ENCODE peak calls at places on chromosome 2, in nine cellular contexts. D is fibroblast of pulmonary artery, I is DND-41, N is B cell, J is astrocyte of the spinal cord, C is fibroblast of the aortic adventitia, Q is endothelial cell, T is epithelial cell of esophagus, B is cardiac fibroblast. R is an unnamed sample.

GRCh38 chr2:2573658-2574293 is 242.7 kb upstream of the MYT1L start:
- DNase-seq in D (peak; percentile 2), I (no peak), N (peak; percentile 2), J (peak; percentile 0), C (peak; percentile 0), Q (no peak), T (peak; percentile 5), B (no peak), R (no peak)

GRCh38 chr2:1757567-1757966 is 13.3 kb upstream of the PXDN start:
- DNase-seq in D (no peak), I (no peak), N (no peak), J (no peak), C (no peak), Q (no peak), T (no peak), B (no peak), R (no peak)

GRCh38 chr2:98367721-98368120 is 21.5 kb downstream of the CNGA3 start:
- DNase-seq in D (no peak), I (no peak), N (no peak), J (no peak), C (no peak), Q (no peak), T (peak; percentile 34), B (no peak), R (no peak)

GRCh38 chr2:201621293-201621999 is 21.9 kb downstream of the TMEM237 start:
- DNase-seq in D (peak; percentile 27), I (no peak), N (no peak), J (peak; percentile 39), C (no peak), Q (no peak), T (no peak), B (no peak), R (peak; percentile 52)

GRCh38 chr2:58515827-58516574 is 274.9 kb upstream of the FANCL start:
- DNase-seq in D (no peak), I (peak; percentile 40), N (no peak), J (no peak), C (no peak), Q (no peak), T (peak; percentile 19), B (no peak), R (peak; percentile 12)

GRCh38 chr2:231680992-231681852 is 27.1 kb upstream of the PTMA start:
- DNase-seq in D (peak; percentile 81), I (no peak), N (peak; percentile 91), J (peak; percentile 73), C (peak; percentile 63), Q (peak; percentile 77), T (peak; percentile 19), B (peak; percentile 90), R (peak; percentile 70)

GRCh38 chr2:36615214-36615613 is 17.2 kb upstream of the FEZ2 start:
- DNase-seq in D (peak; percentile 35), I (no peak), N (no peak), J (peak; percentile 20), C (peak; percentile 77), Q (no peak), T (peak; percentile 26), B (peak; percentile 65), R (no peak)

GRCh38 chr2:45649457-45649854 is 2.0 kb upstream of the PRKCE start:
- DNase-seq in D (no peak), I (no peak), N (no peak), J (peak; percentile 42), C (no peak), Q (no peak), T (peak; percentile 23), B (peak; percentile 24), R (peak; percentile 46)

GRCh38 chr2:173751245-173751975 is 213.8 kb downstream of the SP3 start:
- DNase-seq in D (no peak), I (no peak), N (no peak), J (no peak), C (no peak), Q (no peak), T (no peak), B (no peak), R (no peak)

GRCh38 chr2:187206071-187206470 is 242.0 kb downstream of the CALCRL start:
- DNase-seq in D (peak; percentile 10), I (no peak), N (no peak), J (no peak), C (no peak), Q (no peak), T (peak; percentile 71), B (no peak), R (peak; percentile 5)

GRCh38 chr2:234469972-234470371 is 26.9 kb downstream of the ARL4C start:
- DNase-seq in D (no peak), I (no peak), N (no peak), J (no peak), C (no peak), Q (no peak), T (no peak), B (no peak), R (no peak)

GRCh38 chr2:234472155-234472554 is 24.7 kb downstream of the ARL4C start:
- DNase-seq in D (no peak), I (no peak), N (no peak), J (no peak), C (no peak), Q (no peak), T (no peak), B (no peak), R (no peak)

GRCh38 chr2:234469251-234469845 is 27.5 kb downstream of the ARL4C start:
- DNase-seq in D (no peak), I (no peak), N (no peak), J (no peak), C (no peak), Q (no peak), T (peak; percentile 57), B (no peak), R (peak; percentile 18)

GRCh38 chr2:234467289-234467688 is 29.6 kb downstream of the ARL4C start:
- DNase-seq in D (peak; percentile 22), I (no peak), N (no peak), J (peak; percentile 65), C (peak; percentile 59), Q (no peak), T (peak; percentile 83), B (no peak), R (peak; percentile 68)

GRCh38 chr2:234468503-234468902 is 28.4 kb downstream of the ARL4C start:
- DNase-seq in D (no peak), I (no peak), N (no peak), J (no peak), C (peak; percentile 80), Q (no peak), T (no peak), B (no peak), R (no peak)
- TF ChIP-seq CTCF in D (no peak), I (no peak), N (no peak), J (no peak), C (no peak), Q (no peak), T (no peak), B (no peak), R (no peak)

GRCh38 chr2:12606472-12607000 is 110.2 kb upstream of the TRIB2 start:
- DNase-seq in D (peak; percentile 67), I (no peak), N (no peak), J (peak; percentile 73), C (peak; percentile 81), Q (no peak), T (no peak), B (peak; percentile 56), R (peak; percentile 61)
- TF ChIP-seq CTCF in D (peak; percentile 34), I (peak; percentile 42), N (no peak), J (peak; percentile 37), C (peak; percentile 6), Q (no peak), T (no peak), B (peak; percentile 24), R (peak; percentile 45)

GRCh38 chr2:129191530-129191929 is 787.9 kb upstream of the RAB6C start:
- DNase-seq in D (no peak), I (no peak), N (no peak), J (no peak), C (no peak), Q (no peak), T (peak; percentile 49), B (no peak), R (no peak)
- TF ChIP-seq CTCF in D (no peak), I (no peak), N (no peak), J (no peak), C (no peak), Q (no peak), T (no peak), B (no peak), R (no peak)

DNA sequence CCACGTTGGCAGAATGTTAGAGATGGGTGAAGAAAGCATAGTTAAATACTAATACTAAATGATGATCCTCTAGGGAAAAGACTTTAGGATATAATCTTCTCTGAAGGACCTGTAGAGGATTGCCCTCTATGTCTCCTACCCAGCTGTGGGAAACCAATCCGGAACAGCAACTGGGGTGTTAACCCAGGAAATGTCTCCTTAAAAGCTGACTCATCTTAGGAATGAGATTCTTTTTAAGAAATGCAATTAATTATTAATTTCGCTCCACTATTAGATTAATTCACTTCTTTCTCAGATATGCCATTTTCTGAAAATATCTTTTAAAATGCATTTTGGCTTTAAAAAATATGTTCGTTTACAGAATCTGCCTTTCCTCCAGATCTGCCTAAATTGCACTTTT is 7.4 kb downstream of the SCN3A start:
- DNase-seq in D (no peak), I (no peak), N (no peak), J (no peak), C (no peak), Q (no peak), T (no peak), B (no peak), R (no peak)
- TF ChIP-seq CTCF in D (no peak), I (no peak), N (no peak), J (no peak), C (no peak), Q (no peak), T (no peak), B (no peak), R (no peak)

GRCh38 chr2:12718662-12719399 is 2.1 kb downstream of the TRIB2 start:
- DNase-seq in D (peak; percentile 39), I (peak; percentile 37), N (peak; percentile 47), J (no peak), C (no peak), Q (peak; percentile 11), T (peak; percentile 10), B (no peak), R (peak; percentile 33)
- TF ChIP-seq CTCF in D (no peak), I (no peak), N (no peak), J (no peak), C (no peak), Q (no peak), T (no peak), B (no peak), R (no peak)

DNA sequence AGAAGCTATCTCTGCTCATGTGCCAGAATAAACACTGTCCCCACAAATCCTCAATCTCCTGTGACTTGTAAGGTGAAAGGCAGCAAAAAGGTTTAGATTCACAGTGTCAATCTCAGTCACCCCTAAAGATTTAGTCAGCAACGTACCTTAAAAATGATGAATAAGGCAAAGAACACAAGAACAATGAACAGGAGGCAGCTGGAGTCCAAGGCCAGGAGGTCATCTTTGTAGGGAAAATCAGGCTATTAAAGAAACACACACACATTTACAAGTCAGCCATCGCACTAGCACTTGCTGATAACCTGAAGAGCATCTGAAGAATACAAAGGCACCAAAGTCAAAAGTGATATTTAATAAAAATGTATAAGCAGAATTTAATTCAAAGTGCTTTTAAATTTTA is 16.6 kb downstream of the LAPTM4A start:
- DNase-seq in D (no peak), I (no peak), N (no peak), J (no peak), C (no peak), Q (no peak), T (no peak), B (no peak), R (no peak)
- TF ChIP-seq CTCF in D (no peak), I (no peak), N (no peak), J (no peak), C (no peak), Q (no peak), T (no peak), B (no peak), R (no peak)

GRCh38 chr2:212064318-212064717 is 474.3 kb downstream of the ERBB4 start:
- DNase-seq in D (no peak), I (no peak), N (no peak), J (no peak), C (no peak), Q (no peak), T (no peak), B (no peak), R (no peak)
- TF ChIP-seq CTCF in D (no peak), I (no peak), N (no peak), J (no peak), C (no peak), Q (no peak), T (no peak), B (no peak), R (no peak)

R was measured in PC-3.